ENCODE peak calls at places on chromosomes 6 and 20, in nine cellular contexts. U is lower lobe of right lung, R is keratinocyte, I is stomach, S is heart left ventricle, F is esophagus squamous epithelium, E is upper lobe of right lung, T is breast epithelium, P is ovary. V is an unnamed sample.

GRCh38 chr6:13453771-13454251 is 33.6 kb downstream of the GFOD1 start:
- DNase-seq in I (no peak), S (no peak), U (no peak), E (no peak), R (peak; percentile 79), P (no peak), T (no peak), F (no peak), V (peak; percentile 32)

GRCh38 chr6:16876201-16876600 is 114.9 kb upstream of the ATXN1 start:
- DNase-seq in T (no peak), R (no peak), P (no peak), S (no peak), I (no peak), E (no peak), U (no peak), F (no peak), V (no peak)

GRCh38 chr6:16238057-16238657 is at the start of gene GMPR:
- DNase-seq in R (no peak), T (peak; percentile 60), U (peak; percentile 90), S (peak; percentile 89), P (peak; percentile 83), I (peak; percentile 88), E (peak; percentile 93), F (no peak), V (peak; percentile 72)

GRCh38 chr6:133436652-133437051 is 195.5 kb downstream of the EYA4 start:
- DNase-seq in P (no peak), E (no peak), F (no peak), R (no peak), S (no peak), T (no peak), U (no peak), I (no peak), V (no peak)

GRCh38 chr20:60254901-60255411 is 296.7 kb downstream of the CDH26 start:
- DNase-seq in T (no peak), F (no peak), I (no peak), S (no peak), E (no peak), P (no peak), R (no peak), U (no peak), V (peak; percentile 2)

GRCh38 chr6:47438481-47439347 is 38.9 kb upstream of the CD2AP start:
- DNase-seq in F (no peak), S (peak; percentile 37), E (no peak), P (no peak), I (no peak), U (no peak), T (no peak), R (no peak), V (no peak)

GRCh38 chr6:165662041-165662491 is 975 bp downstream of the PDE10A start:
- DNase-seq in P (no peak), R (no peak), S (peak; percentile 61), I (no peak), F (no peak), E (no peak), T (no peak), U (no peak), V (peak; percentile 76)

GRCh38 chr6:150894935-150895686 is 29.6 kb downstream of the MTHFD1L start:
- DNase-seq in R (no peak), F (no peak), P (no peak), I (no peak), E (no peak), T (no peak), S (no peak), U (no peak), V (peak; percentile 50)

GRCh38 chr6:70763754-70764153 is 96.1 kb downstream of the SMAP1 start:
- DNase-seq in R (no peak), F (no peak), P (no peak), E (no peak), U (no peak), S (no peak), T (no peak), I (no peak), V (no peak)

GRCh38 chr6:71107935-71108420 is 151.1 kb upstream of the B3GAT2 start:
- DNase-seq in R (no peak), S (peak; percentile 31), F (no peak), U (no peak), T (no peak), P (no peak), I (no peak), E (no peak), V (peak; percentile 81)

GRCh38 chr6:89082439-89082838 is 1.9 kb downstream of the PNRC1 start:
- DNase-seq in R (no peak), T (no peak), U (no peak), S (no peak), E (no peak), P (no peak), I (no peak), F (no peak), V (no peak)

GRCh38 chr6:16130932-16131387 is 2.1 kb downstream of the MYLIP start:
- DNase-seq in S (no peak), U (no peak), R (no peak), P (peak; percentile 30), I (peak; percentile 49), T (no peak), E (no peak), F (no peak), V (peak; percentile 80)

GRCh38 chr6:73308712-73309533 is 45.2 kb downstream of the DPPA5 start:
- DNase-seq in P (no peak), R (no peak), I (no peak), E (no peak), U (no peak), T (no peak), F (no peak), S (no peak), V (peak; percentile 20)

GRCh38 chr6:93047033-93047432 is 372.3 kb downstream of the EPHA7 start:
- DNase-seq in I (no peak), P (no peak), S (no peak), E (no peak), F (no peak), U (no peak), R (no peak), T (no peak), V (no peak)
- H3K4me1 ChIP-seq in I (no peaks in the 10 kb centered on the region), P (no peaks in the 10 kb centered on the region), S (no peaks in the 10 kb centered on the region), E (no peaks in the 10 kb centered on the region), F (no peaks in the 10 kb centered on the region), U (no peaks in the 10 kb centered on the region), R (no peaks in the 10 kb centered on the region), T (no peaks in the 10 kb centered on the region), V (peaks cover 3% of the 10 kb centered on the region)

DNA sequence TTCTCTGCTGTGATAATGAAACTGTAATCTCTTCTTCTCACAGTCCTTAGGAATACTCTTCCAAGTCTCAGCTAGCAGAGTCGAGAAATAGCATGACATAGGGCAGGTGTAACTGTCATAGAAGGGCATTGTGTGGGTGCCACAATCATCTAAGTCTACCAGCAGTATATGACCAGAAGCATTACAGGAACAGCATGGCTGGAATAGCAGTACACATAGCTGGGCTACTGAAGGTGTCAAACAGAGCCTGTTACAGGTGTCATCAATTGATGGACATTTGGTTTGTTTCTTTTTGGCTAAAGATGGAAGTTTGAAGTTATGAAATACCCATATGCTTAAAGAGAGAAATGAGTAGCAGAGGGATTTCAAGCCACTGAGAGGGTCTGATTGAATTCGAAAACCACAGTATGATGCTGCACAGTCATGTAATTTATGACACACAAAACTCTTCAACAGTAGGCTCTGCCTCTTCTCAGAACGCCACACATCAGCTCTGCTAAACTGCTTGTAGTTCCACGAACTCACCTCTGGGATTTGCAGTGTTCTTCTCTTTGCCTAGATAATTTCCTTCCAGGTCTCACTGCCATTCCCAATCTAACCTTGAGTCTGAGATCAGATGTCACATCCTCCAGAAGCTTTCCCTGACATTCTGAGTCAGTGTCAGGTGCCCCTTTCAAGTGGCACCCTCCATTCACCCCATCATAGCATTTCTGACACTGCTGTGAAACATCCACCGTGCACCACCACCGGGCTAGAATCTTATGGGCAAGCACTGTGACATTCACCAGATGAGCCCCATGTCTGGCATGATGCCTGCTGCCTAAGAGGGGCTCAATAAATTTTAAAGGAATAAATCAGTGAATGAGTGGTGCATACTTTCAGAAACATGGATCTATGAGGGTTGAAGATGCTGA is 151.0 kb downstream of the ADAT2 start:
- DNase-seq in E (no peak), F (no peak), S (no peak), I (no peak), P (no peak), T (no peak), R (no peak), U (no peak), V (no peak)
- TF ChIP-seq CTCF in E (no peak), F (no peak), S (no peak), I (no peak), P (no peak), T (no peak), R (no peak), U (no peak), V (no peak)

DNA sequence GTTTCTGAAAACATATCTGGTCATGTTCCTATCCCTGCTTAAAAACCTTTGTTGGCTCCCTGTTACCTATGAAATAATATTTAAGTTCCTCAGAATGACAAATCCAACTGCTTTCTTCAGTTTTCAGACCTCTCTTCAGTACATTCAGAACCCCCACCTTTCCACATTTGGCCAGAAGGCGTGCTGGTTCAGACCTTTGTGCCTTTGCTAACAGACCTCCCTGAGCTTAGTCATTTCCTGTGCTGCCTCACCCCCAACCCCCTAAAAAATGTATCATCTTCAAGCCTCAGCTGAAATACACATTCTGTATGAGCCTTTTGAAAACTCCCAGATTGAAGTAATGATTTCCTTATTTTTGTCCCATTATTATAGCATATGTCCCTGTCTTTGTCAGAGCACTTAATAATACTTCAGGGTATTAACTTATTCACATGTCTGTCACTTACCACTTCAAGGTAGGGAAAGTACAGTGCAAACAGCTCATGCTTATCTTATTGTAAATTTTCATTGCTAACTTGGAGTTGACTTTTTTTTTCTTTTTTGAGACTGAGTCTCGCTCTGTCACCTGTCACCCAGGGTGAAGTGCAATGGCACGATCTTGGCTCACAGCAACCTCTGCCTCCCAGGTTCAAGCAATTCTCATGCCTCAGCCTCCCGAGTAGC is 19.7 kb downstream of the FAM217A start:
- DNase-seq in T (no peak), U (no peak), E (no peak), S (no peak), I (no peak), F (no peak), P (no peak), R (peak; percentile 56), V (peak; percentile 75)
- H3K27ac ChIP-seq in T (no peak overlapping the region), U (no peak overlapping the region), E (no peak overlapping the region), S (no peak overlapping the region), I (peak overlapping the region; percentile 2), F (no peak overlapping the region), P (no peak overlapping the region), R (peak overlapping the region; percentile 95), V (no peak overlapping the region)

GRCh38 chr20:37356961-37357371 is 11.0 kb downstream of the SRC start:
- DNase-seq in U (no peak), S (no peak), E (peak; percentile 60), F (no peak), P (no peak), I (no peak), R (no peak), T (no peak), V (no peak)

GRCh38 chr20:37358366-37359150 is 12.6 kb downstream of the SRC start:
- DNase-seq in R (peak; percentile 71), E (peak; percentile 71), I (peak; percentile 57), T (peak; percentile 61), F (no peak), S (no peak), P (peak; percentile 40), U (no peak), V (no peak)

GRCh38 chr20:37356387-37356786 is 10.4 kb downstream of the SRC start:
- DNase-seq in P (no peak), E (peak; percentile 89), S (peak; percentile 68), F (no peak), T (peak; percentile 63), I (peak; percentile 76), U (peak; percentile 85), R (no peak), V (no peak)

GRCh38 chr20:37359331-37359730 is 13.4 kb downstream of the SRC start:
- DNase-seq in F (no peak), I (no peak), S (no peak), U (no peak), P (no peak), R (no peak), T (no peak), E (peak; percentile 18), V (no peak)

GRCh38 chr20:37357481-37358365 is 11.8 kb downstream of the SRC start:
- DNase-seq in I (no peak), T (no peak), P (no peak), E (peak; percentile 65), U (no peak), S (no peak), R (no peak), F (no peak), V (no peak)
- H3K4me1 ChIP-seq in I (peaks cover 71% of the 10 kb centered on the region), T (peaks cover 9% of the 10 kb centered on the region), P (peaks cover 13% of the 10 kb centered on the region), E (peaks cover 30% of the 10 kb centered on the region), U (peaks cover 38% of the 10 kb centered on the region), S (no peaks in the 10 kb centered on the region), R (peaks cover 52% of the 10 kb centered on the region), F (peaks cover 99% of the 10 kb centered on the region), V (no peaks in the 10 kb centered on the region)

V was measured in cardiac muscle cell.